ENCODE peak calls at places on chromosomes 3 and 15, in eight cellular contexts. R is upper lobe of left lung, X is HepG2, M is stomach, D is esophagus muscularis mucosa, L is K562, V is breast epithelium, A is endothelial cell of umbilical vein. U is an unnamed sample.

GRCh38 chr3:139653582-139653981 is 24.2 kb downstream of the NMNAT3 start:
- DNase-seq in D (no peak), M (no peak), V (no peak), L (no peak), R (no peak), A (no peak), X (peak), U (no peak)

GRCh38 chr15:45863881-45864580 is 229.2 kb downstream of the SQOR start:
- DNase-seq in A (no peak), D (no peak), R (peak), V (no peak), L (no peak), M (peak), X (no peak), U (no peak)

GRCh38 chr15:80611543-80612080 is 83.5 kb upstream of the ABHD17C start:
- DNase-seq in M (no peak), L (no peak), R (no peak), V (no peak), X (no peak), D (no peak), A (no peak), U (no peak)

GRCh38 chr15:52143862-52144261 is 31.3 kb upstream of the BCL2L10 start:
- DNase-seq in D (no peak), R (no peak), A (no peak), L (peak), V (no peak), M (no peak), X (peak), U (no peak)

GRCh38 chr15:47885921-47886320 is 168.6 kb downstream of the SEMA6D start:
- DNase-seq in X (no peak), R (no peak), L (no peak), A (no peak), M (no peak), V (no peak), D (no peak), U (no peak)

GRCh38 chr3:45912435-45912834 is 26.1 kb downstream of the CCR9 start:
- DNase-seq in M (no peak), A (no peak), V (no peak), X (no peak), L (no peak), R (no peak), D (no peak), U (no peak)

GRCh38 chr3:15497984-15498383 is 23.5 kb downstream of the COLQ start:
- DNase-seq in L (no peak), V (no peak), X (no peak), R (no peak), D (no peak), A (no peak), M (no peak), U (no peak)

GRCh38 chr15:61138151-61138550 is 91.0 kb downstream of the RORA start:
- DNase-seq in V (no peak), A (no peak), L (no peak), M (no peak), D (no peak), R (no peak), X (no peak), U (no peak)

GRCh38 chr3:79598594-79598993 is 169.2 kb downstream of the ROBO1 start:
- DNase-seq in X (no peak), L (no peak), D (no peak), R (no peak), A (peak), M (no peak), V (no peak), U (no peak)

GRCh38 chr15:89909611-89910010 is 3.1 kb downstream of the ARPIN start:
- DNase-seq in M (no peak), A (no peak), R (no peak), D (no peak), X (no peak), L (no peak), V (no peak), U (no peak)

GRCh38 chr3:100913870-100914654 is 79.2 kb downstream of the ABI3BP start:
- DNase-seq in L (no peak), A (peak), D (no peak), V (no peak), X (no peak), M (no peak), R (no peak), U (no peak)

GRCh38 chr3:177744873-177745646 is 547.8 kb upstream of the TBL1XR1 start:
- DNase-seq in L (no peak), X (no peak), A (no peak), D (no peak), R (peak), M (peak), V (no peak), U (no peak)

GRCh38 chr15:60840306-60840702 is 361.4 kb upstream of the ICE2 start:
- DNase-seq in D (no peak), L (no peak), X (no peak), R (no peak), M (no peak), A (peak), V (no peak), U (no peak)

GRCh38 chr3:14451844-14452533 is 49.6 kb downstream of the SLC6A6 start:
- DNase-seq in D (no peak), A (peak), R (peak), M (peak), V (peak), X (peak), L (no peak), U (no peak)

GRCh38 chr3:167733961-167734497 is 663 bp downstream of the PDCD10 start:
- DNase-seq in M (no peak), V (no peak), A (no peak), D (no peak), L (no peak), R (no peak), X (peak), U (no peak)

GRCh38 chr3:69326821-69327433 is 59.0 kb downstream of the FRMD4B start:
- DNase-seq in X (no peak), R (no peak), M (no peak), V (no peak), A (peak), D (no peak), L (no peak), U (no peak)

GRCh38 chr15:74428442-74428787 is 5.3 kb downstream of the SEMA7A start:
- DNase-seq in A (no peak), V (no peak), X (no peak), M (no peak), R (no peak), D (no peak), L (no peak), U (no peak)

GRCh38 chr15:72155021-72155621 is 36.9 kb downstream of the SENP8 start:
- DNase-seq in L (no peak), A (peak), X (no peak), R (peak), M (peak), V (peak), D (no peak), U (no peak)

GRCh38 chr15:41655716-41656115 is 4.5 kb upstream of the MGA start:
- DNase-seq in X (no peak), M (no peak), R (no peak), A (no peak), V (no peak), L (no peak), D (no peak), U (no peak)

GRCh38 chr15:86199467-86200145 is 119.9 kb downstream of the AGBL1 start:
- DNase-seq in R (no peak), D (no peak), A (no peak), L (no peak), V (no peak), X (no peak), M (no peak), U (no peak)
- TF ChIP-seq POLR2AphosphoS5 in R (no peak), D (no peak), A (no peak), L (no peak), V (no peak), X (no peak), M (no peak), U (no peak)

DNA sequence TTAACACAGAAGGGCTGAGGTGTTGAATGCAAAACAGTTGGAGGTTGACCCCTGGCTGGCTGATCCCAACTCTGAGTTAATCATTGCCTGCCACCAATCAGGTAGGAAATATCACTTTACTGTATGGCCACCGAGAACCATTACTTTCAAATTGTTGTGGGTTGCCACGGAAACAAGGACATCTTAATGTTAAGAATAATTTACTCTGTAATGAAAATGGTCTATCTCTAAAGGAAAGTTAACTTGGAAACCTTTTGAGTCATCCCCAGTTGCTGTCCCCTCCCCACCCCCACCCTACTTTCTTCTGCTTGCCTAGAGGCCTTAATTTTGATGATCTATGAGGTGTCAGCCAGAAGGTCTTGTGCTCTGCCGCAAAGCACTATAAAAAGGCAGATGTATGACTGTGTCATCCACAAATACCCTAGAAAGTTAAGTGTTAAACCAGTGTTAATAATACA is 78.7 kb upstream of the SNRK start:
- DNase-seq in R (no peak), M (no peak), D (no peak), L (no peak), V (no peak), X (no peak), A (no peak), U (no peak)
- H3K27ac ChIP-seq in R (no peak), M (no peak), D (no peak), L (no peak), V (no peak), X (no peak), A (no peak), U (no peak)

GRCh38 chr15:63504979-63505841 is 817 bp downstream of the USP3 start:
- DNase-seq in V (peak), L (peak), X (peak), M (peak), D (no peak), R (peak), A (peak), U (peak)
- TF ChIP-seq POLR2A in V (no peak), L (peak), X (no peak), M (no peak), D (no peak), R (no peak), A (peak), U (no peak)

GRCh38 chr3:87548271-87548670 is 271.9 kb upstream of the POU1F1 start:
- DNase-seq in A (no peak), M (no peak), X (no peak), R (no peak), D (no peak), V (no peak), L (no peak), U (no peak)

GRCh38 chr3:87546216-87546615 is 269.8 kb upstream of the POU1F1 start:
- DNase-seq in M (no peak), V (no peak), A (no peak), X (no peak), L (no peak), D (no peak), R (no peak), U (no peak)

GRCh38 chr3:87553058-87553457 is 276.7 kb upstream of the POU1F1 start:
- DNase-seq in A (no peak), L (no peak), D (no peak), R (no peak), M (no peak), V (no peak), X (no peak), U (no peak)

GRCh38 chr3:87549208-87549607 is 272.8 kb upstream of the POU1F1 start:
- DNase-seq in M (no peak), A (no peak), D (no peak), R (no peak), L (no peak), V (no peak), X (no peak), U (no peak)
- TF ChIP-seq POLR2AphosphoS5 in M (no peak), A (no peak), D (no peak), R (no peak), L (no peak), V (no peak), X (no peak), U (no peak)

U was measured in spleen.